ENCODE peak calls at places on chromosomes 13 and 19, in ten cellular contexts. K, J, S, Y, B, T, H, L, I and E are unnamed samples.

GRCh38 chr13:50842711-50843255 is 709 bp downstream of the DLEU7 start:
- DNase-seq in J (no peak), L (no peak), I (no peak), H (no peak), S (peak), K (no peak), Y (peak), T (no peak), B (no peak), E (no peak)

GRCh38 chr13:114107686-114108081 is 24.7 kb downstream of the RASA3 start:
- DNase-seq in L (no peak), J (no peak), H (no peak), S (no peak), B (peak), I (peak), K (peak), T (no peak), Y (peak), E (no peak)

GRCh38 chr19:29084266-29084665 is 128.7 kb downstream of the UQCRFS1 start:
- DNase-seq in S (no peak), K (no peak), I (no peak), L (no peak), T (no peak), B (no peak), J (peak), Y (no peak), H (no peak), E (no peak)

GRCh38 chr19:36604656-36605100 is 435 bp upstream of the ZNF382 start:
- DNase-seq in Y (peak), K (peak), B (peak), H (peak), L (peak), I (peak), T (no peak), S (peak), J (peak), E (peak)

GRCh38 chr19:18294467-18294864 is 13.0 kb upstream of the JUND start:
- DNase-seq in B (peak), K (no peak), L (peak), J (no peak), S (no peak), I (peak), Y (peak), H (peak), T (no peak), E (no peak)

GRCh38 chr13:32887617-32888016 is 128.6 kb upstream of the KL start:
- DNase-seq in S (no peak), J (no peak), K (no peak), L (no peak), T (no peak), I (no peak), B (no peak), H (no peak), Y (no peak), E (no peak)

GRCh38 chr19:28638445-28638844 is 574.5 kb downstream of the UQCRFS1 start:
- DNase-seq in I (no peak), T (no peak), H (no peak), J (no peak), K (no peak), S (no peak), L (no peak), B (no peak), Y (no peak), E (no peak)

GRCh38 chr13:107743983-107744382 is 471.4 kb downstream of the LIG4 start:
- DNase-seq in L (no peak), J (no peak), T (no peak), K (no peak), S (no peak), H (no peak), B (no peak), Y (no peak), I (no peak), E (no peak)

GRCh38 chr13:109857325-109857724 is 70.9 kb upstream of the IRS2 start:
- DNase-seq in I (no peak), B (no peak), K (no peak), T (no peak), J (no peak), L (no peak), S (no peak), H (no peak), Y (no peak), E (no peak)

GRCh38 chr19:5434970-5435641 is 20.1 kb upstream of the ZNRF4 start:
- DNase-seq in L (peak), H (peak), B (no peak), K (no peak), T (no peak), I (no peak), S (no peak), Y (no peak), J (no peak), E (no peak)

GRCh38 chr19:12913871-12914690 is 5.0 kb downstream of the SYCE2 start:
- DNase-seq in H (peak), Y (no peak), K (no peak), S (no peak), J (peak), B (no peak), T (no peak), L (peak), I (no peak), E (peak)

GRCh38 chr13:59879281-59879680 is 284.4 kb downstream of the DIAPH3 start:
- DNase-seq in K (no peak), J (no peak), L (no peak), Y (no peak), H (no peak), T (no peak), I (no peak), B (no peak), S (no peak), E (no peak)

GRCh38 chr13:40137400-40137799 is 481.9 kb downstream of the COG6 start:
- DNase-seq in S (no peak), J (no peak), L (no peak), T (no peak), I (no peak), B (no peak), K (no peak), Y (no peak), H (no peak), E (no peak)

GRCh38 chr13:113106666-113107065 is 1.1 kb downstream of the F7 start:
- DNase-seq in I (no peak), H (no peak), J (no peak), S (no peak), T (no peak), L (no peak), K (no peak), Y (no peak), B (peak), E (no peak)

GRCh38 chr19:29370276-29370675 is 155.5 kb upstream of the VSTM2B start:
- DNase-seq in T (no peak), Y (no peak), K (no peak), H (no peak), J (no peak), B (no peak), S (no peak), L (no peak), I (no peak), E (no peak)

GRCh38 chr13:113845055-113845454 is 18.8 kb downstream of the GAS6 start:
- DNase-seq in K (no peak), B (peak), L (no peak), Y (peak), I (peak), T (no peak), J (no peak), S (no peak), H (no peak), E (no peak)

GRCh38 chr19:38049105-38049649 is 142.2 kb downstream of the SIPA1L3 start:
- DNase-seq in J (peak), S (no peak), Y (no peak), H (peak), L (peak), I (no peak), T (no peak), K (no peak), B (no peak), E (peak)

GRCh38 chr19:50893047-50893737 is 18.0 kb downstream of the KLK4 start:
- DNase-seq in L (no peak), Y (no peak), B (no peak), I (no peak), T (no peak), K (no peak), S (no peak), H (no peak), J (no peak), E (no peak)

GRCh38 chr19:48539503-48540096 is 12.4 kb upstream of the SULT2B1 start:
- DNase-seq in B (no peak), S (no peak), J (no peak), I (no peak), K (no peak), T (no peak), H (no peak), L (no peak), Y (no peak), E (no peak)